ENCODE peak calls at places on chromosomes 4 and X, in seven cellular contexts. D is BJ, A is mammary epithelial cell, U is fibroblast of mammary gland, E is kidney, S is neural progenitor cell, T is ovary. Q is an unnamed sample.

GRCh38 chr4:145234086-145234694 is 53.8 kb upstream of the OTUD4 start:
- DNase-seq in D (no peak), A (peak), U (peak), E (no peak), S (peak), T (no peak), Q (peak)

GRCh38 chr4:89324671-89325070 is 17.1 kb upstream of the GPRIN3 start:
- DNase-seq in D (no peak), A (no peak), U (peak), E (no peak), S (no peak), T (no peak), Q (no peak)

GRCh38 chr4:113236916-113237315 is 187.5 kb downstream of the ANK2 start:
- DNase-seq in D (no peak), A (no peak), U (no peak), E (no peak), S (no peak), T (no peak), Q (no peak)

GRCh38 chr4:40579983-40580382 is 49.7 kb downstream of the RBM47 start:
- DNase-seq in D (peak), A (peak), U (peak), E (no peak), S (no peak), T (no peak), Q (peak)

GRCh38 chr4:29423836-29424721 is 1296.1 kb upstream of the PCDH7 start:
- DNase-seq in D (peak), A (peak), U (peak), E (no peak), S (no peak), T (no peak), Q (peak)

GRCh38 chr4:82525287-82525898 is 36.4 kb downstream of the TMEM150C start:
- DNase-seq in D (no peak), A (no peak), U (no peak), E (no peak), S (no peak), T (no peak), Q (no peak)

GRCh38 chr4:159308571-159309340 is 205.9 kb downstream of the RAPGEF2 start:
- DNase-seq in D (peak), A (peak), U (peak), E (no peak), S (peak), T (no peak), Q (no peak)

GRCh38 chr4:149713031-149713430 is 102.6 kb downstream of the IQCM start:
- DNase-seq in D (no peak), A (no peak), U (no peak), E (no peak), S (no peak), T (no peak), Q (no peak)

GRCh38 chr4:113901994-113902787 is 77.3 kb downstream of the ARSJ start:
- DNase-seq in D (no peak), A (no peak), U (no peak), E (no peak), S (no peak), T (no peak), Q (no peak)

GRCh38 chr4:173301518-173302201 is 32.5 kb downstream of the HMGB2 start:
- DNase-seq in D (no peak), A (no peak), U (peak), E (no peak), S (peak), T (no peak), Q (peak)

GRCh38 chrX:264634-265455 is 16.3 kb upstream of the PLCXD1 start:
- DNase-seq in D (no peak), A (no peak), U (peak), E (no peak), S (no peak), T (no peak), Q (no peak)

GRCh38 chrX:18422325-18422724 is 3.1 kb upstream of the CDKL5 start:
- DNase-seq in D (peak), A (no peak), U (peak), E (no peak), S (no peak), T (no peak), Q (peak)

GRCh38 chr4:95122001-95122400 is 364.2 kb downstream of the BMPR1B start:
- DNase-seq in D (no peak), A (no peak), U (no peak), E (no peak), S (no peak), T (no peak), Q (no peak)

GRCh38 chrX:133444952-133445831 is 29.9 kb upstream of the GPC4 start:
- DNase-seq in D (no peak), A (peak), U (peak), E (no peak), S (peak), T (no peak), Q (no peak)

GRCh38 chrX:134670241-134670811 is 12.1 kb upstream of the PLAC1 start:
- DNase-seq in D (peak), A (peak), U (peak), E (peak), S (peak), T (no peak), Q (no peak)

GRCh38 chrX:118254611-118255010 is 91.3 kb upstream of the WDR44 start:
- DNase-seq in D (no peak), A (peak), U (peak), E (no peak), S (peak), T (no peak), Q (peak)

GRCh38 chrX:48592971-48593370 is 4.3 kb upstream of the WDR13 start:
- DNase-seq in D (no peak), A (no peak), U (peak), E (peak), S (no peak), T (no peak), Q (no peak)

GRCh38 chr4:96504386-96504785 is 664.5 kb downstream of the PDHA2 start:
- DNase-seq in D (no peak), A (no peak), U (no peak), E (no peak), S (no peak), T (no peak), Q (no peak)

GRCh38 chrX:1592128-1592862 is 891 bp downstream of the AKAP17A start:
- DNase-seq in D (no peak), A (peak), U (peak), E (peak), S (no peak), T (peak), Q (peak)

GRCh38 chr4:140884431-140885058 is 128.4 kb upstream of the TBC1D9 start:
- DNase-seq in D (no peak), A (peak), U (peak), E (no peak), S (peak), T (no peak), Q (peak)

GRCh38 chrX:40552768-40553167 is 28.0 kb upstream of the ATP6AP2 start:
- DNase-seq in D (no peak), A (no peak), U (peak), E (no peak), S (peak), T (no peak), Q (no peak)

GRCh38 chr4:73668806-73669205 is 48.6 kb upstream of the RASSF6 start:
- DNase-seq in D (no peak), A (no peak), U (peak), E (no peak), S (no peak), T (no peak), Q (no peak)

GRCh38 chr4:61666248-61666647 is 466.1 kb downstream of the ADGRL3 start:
- DNase-seq in D (no peak), A (no peak), U (no peak), E (no peak), S (peak), T (no peak), Q (peak)

GRCh38 chr4:155745984-155746383 is 12.8 kb upstream of the GUCY1B1 start:
- DNase-seq in D (no peak), A (no peak), U (peak), E (no peak), S (no peak), T (no peak), Q (no peak)

GRCh38 chr4:57059890-57060716 is 50.1 kb downstream of the IGFBP7 start:
- DNase-seq in D (no peak), A (no peak), U (no peak), E (no peak), S (no peak), T (no peak), Q (no peak)

GRCh38 chr4:25535278-25535677 is 120.4 kb upstream of the SLC34A2 start:
- DNase-seq in D (no peak), A (no peak), U (no peak), E (no peak), S (no peak), T (no peak), Q (no peak)

GRCh38 chrX:134377537-134377936 is 82.4 kb upstream of the HPRT1 start:
- DNase-seq in D (no peak), A (peak), U (peak), E (no peak), S (peak), T (no peak), Q (peak)

GRCh38 chr4:128285085-128286023 is 2.3 kb downstream of the PGRMC2 start:
- DNase-seq in D (no peak), A (no peak), U (peak), E (no peak), S (no peak), T (no peak), Q (no peak)

GRCh38 chr4:37908488-37909343 is 17.8 kb downstream of the TBC1D1 start:
- DNase-seq in D (no peak), A (peak), U (peak), E (no peak), S (no peak), T (peak), Q (peak)

GRCh38 chrX:16786791-16787735 is 797 bp downstream of the TXLNG start:
- DNase-seq in D (no peak), A (peak), U (peak), E (peak), S (peak), T (peak), Q (no peak)

GRCh38 chrX:39336709-39337294 is 535.5 kb downstream of the MID1IP1 start:
- DNase-seq in D (no peak), A (no peak), U (no peak), E (no peak), S (no peak), T (peak), Q (no peak)

GRCh38 chrX:24153796-24154189 is 4.3 kb downstream of the ZFX start:
- DNase-seq in D (no peak), A (no peak), U (no peak), E (no peak), S (no peak), T (no peak), Q (no peak)

GRCh38 chr4:38865445-38865844 is 2.2 kb upstream of the FAM114A1 start:
- DNase-seq in D (no peak), A (no peak), U (no peak), E (no peak), S (no peak), T (no peak), Q (no peak)

GRCh38 chr4:69471639-69472038 is 24.1 kb downstream of the UGT2B4 start:
- DNase-seq in D (no peak), A (no peak), U (no peak), E (no peak), S (no peak), T (no peak), Q (no peak)

GRCh38 chrX:155864655-155865054 is 16.5 kb upstream of the VAMP7 start:
- DNase-seq in D (no peak), A (no peak), U (peak), E (no peak), S (peak), T (no peak), Q (no peak)

GRCh38 chr4:27807207-27807606 is 946.6 kb downstream of the STIM2 start:
- DNase-seq in D (no peak), A (no peak), U (peak), E (no peak), S (no peak), T (no peak), Q (no peak)

GRCh38 chr4:1720163-1720983 is 750 bp downstream of the TMEM129 start:
- DNase-seq in D (no peak), A (peak), U (peak), E (peak), S (peak), T (peak), Q (no peak)

GRCh38 chr4:37882665-37883296 is 8.1 kb upstream of the TBC1D1 start:
- DNase-seq in D (no peak), A (peak), U (no peak), E (no peak), S (peak), T (no peak), Q (no peak)

GRCh38 chrX:102959471-102959870 is 22.4 kb downstream of the RAB40AL start:
- DNase-seq in D (peak), A (peak), U (peak), E (no peak), S (no peak), T (no peak), Q (no peak)

DNA sequence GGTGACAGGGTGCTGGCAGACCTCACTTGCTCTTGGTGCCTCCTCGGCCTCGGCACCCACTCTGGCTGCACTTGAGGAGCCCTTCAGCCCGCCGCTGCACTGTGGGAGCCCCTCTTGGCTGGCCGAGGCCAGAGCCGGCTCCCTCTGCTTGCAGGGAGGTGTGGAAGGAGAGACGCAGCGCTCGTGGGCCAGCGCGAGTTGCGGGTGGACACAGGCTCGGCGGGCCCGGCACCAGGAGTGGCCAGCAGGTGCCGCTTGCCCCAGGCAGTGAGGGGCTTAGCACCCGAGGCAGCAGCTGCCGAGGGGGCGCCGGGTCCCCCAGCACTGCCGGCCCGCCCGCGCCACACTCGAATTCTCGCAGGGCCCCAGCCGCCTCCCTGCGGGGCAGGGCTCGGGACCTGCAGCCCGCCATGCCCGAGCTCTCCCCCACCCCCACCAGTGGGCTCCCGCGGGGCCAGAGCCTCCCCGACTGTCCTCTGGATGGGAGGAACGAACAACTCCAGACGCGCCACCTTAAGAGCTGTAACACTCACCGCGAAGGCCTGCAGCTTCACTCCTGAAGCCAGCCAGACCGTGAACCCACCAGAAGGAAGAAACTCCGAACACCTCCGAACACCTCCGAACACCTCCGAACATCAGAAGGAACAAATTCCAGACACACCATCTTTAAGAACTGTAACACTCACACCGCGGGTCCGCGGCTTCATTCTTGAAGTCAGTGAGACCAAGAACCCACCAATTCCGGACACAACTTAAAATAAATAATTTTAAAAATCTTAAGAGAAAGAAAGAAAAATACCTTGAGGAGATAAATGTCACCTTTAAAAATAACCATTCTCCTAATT is 311.1 kb upstream of the SLC7A11 start:
- DNase-seq in D (no peak), A (no peak), U (no peak), E (peak), S (no peak), T (no peak), Q (no peak)
- H3K4me3 ChIP-seq in D (no peak), A (no peak), U (no peak), E (no peak), S (no peak), T (no peak), Q (no peak)

DNA sequence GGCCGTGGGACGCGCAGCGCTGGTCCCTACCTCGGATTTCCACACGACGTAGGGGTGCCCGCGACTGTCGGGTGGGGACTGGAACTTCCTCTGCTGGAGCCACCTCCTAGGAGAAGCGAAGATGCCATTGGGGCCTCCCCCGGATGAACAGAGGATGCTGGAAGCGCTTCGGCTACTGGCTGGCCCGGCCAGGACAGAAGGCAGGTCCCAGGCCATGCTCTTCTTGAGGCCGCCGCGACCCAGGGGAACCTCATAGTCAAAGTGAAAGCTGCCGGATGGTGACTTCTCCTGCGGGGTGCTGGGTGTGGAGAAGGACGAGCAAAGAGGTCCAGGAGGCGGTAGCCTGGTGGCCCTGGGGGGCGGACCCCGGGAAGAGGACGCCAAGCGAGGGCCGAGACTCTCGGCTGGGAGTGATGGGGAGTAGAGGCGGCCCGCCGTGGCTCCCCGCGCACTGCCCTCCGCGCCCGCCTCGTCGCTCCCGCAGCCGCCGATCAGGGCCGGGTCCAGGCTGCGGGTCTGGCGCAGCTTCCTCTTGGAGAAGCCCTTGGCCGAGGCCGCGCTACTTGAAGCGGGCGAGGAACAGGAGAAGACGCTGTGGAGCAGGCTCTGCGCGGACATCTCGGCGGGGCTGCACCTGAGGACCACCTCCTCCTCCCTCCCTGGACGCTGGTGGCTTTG is 1.4 kb downstream of the ARHGAP6 start:
- DNase-seq in D (no peak), A (no peak), U (no peak), E (peak), S (peak), T (peak), Q (no peak)
- TF ChIP-seq CTCF in D (no peak), A (no peak), U (no peak), E (no peak), S (no peak), T (no peak), Q (no peak)

GRCh38 chrX:129932792-129933321 is 26.9 kb downstream of the UTP14A start:
- DNase-seq in D (no peak), A (no peak), U (no peak), E (peak), S (peak), T (peak), Q (no peak)
- H3K4me3 ChIP-seq in D (peak), A (no peak), U (peak), E (no peak), S (peak), T (peak), Q (peak)

GRCh38 chr4:107666134-107666533 is 53.9 kb downstream of the PAPSS1 start:
- DNase-seq in D (peak), A (no peak), U (peak), E (no peak), S (peak), T (no peak), Q (peak)
- TF ChIP-seq CTCF in D (peak), A (peak), U (peak), E (peak), S (peak), T (no peak), Q (peak)